ENCODE peak calls at places on chromosome 9, in six cellular contexts. Q, A, G, I, Y and C are unnamed samples.

GRCh38 chr9:133492061-133493021 is 13.4 kb upstream of the SLC2A6 start:
- DNase-seq in Q (peak), A (peak), G (no peak), I (no peak), Y (peak), C (no peak)

GRCh38 chr9:130199605-130200004 is 27.4 kb downstream of the NCS1 start:
- DNase-seq in Q (peak), A (no peak), G (no peak), I (peak), Y (no peak), C (no peak)

GRCh38 chr9:5478214-5478613 is 27.9 kb downstream of the CD274 start:
- DNase-seq in Q (no peak), A (no peak), G (no peak), I (no peak), Y (no peak), C (no peak)

GRCh38 chr9:124222918-124223720 is 34.6 kb upstream of the NEK6 start:
- DNase-seq in Q (peak), A (peak), G (no peak), I (no peak), Y (no peak), C (peak)

GRCh38 chr9:113659039-113659438 is 195.5 kb downstream of the RGS3 start:
- DNase-seq in Q (no peak), A (no peak), G (no peak), I (no peak), Y (no peak), C (no peak)

GRCh38 chr9:125551781-125552180 is 155.2 kb downstream of the MAPKAP1 start:
- DNase-seq in Q (no peak), A (no peak), G (no peak), I (no peak), Y (no peak), C (no peak)

GRCh38 chr9:118711843-118712242 is 657.4 kb downstream of the BRINP1 start:
- DNase-seq in Q (no peak), A (no peak), G (no peak), I (no peak), Y (no peak), C (no peak)

GRCh38 chr9:38682713-38683112 is 37.2 kb downstream of the FAM240B start:
- DNase-seq in Q (peak), A (no peak), G (no peak), I (peak), Y (no peak), C (peak)

GRCh38 chr9:129726322-129727160 is 26.3 kb downstream of the PTGES start:
- DNase-seq in Q (peak), A (peak), G (no peak), I (peak), Y (peak), C (peak)

GRCh38 chr9:76756273-76756650 is 8.0 kb upstream of the PCA3 start:
- DNase-seq in Q (peak), A (peak), G (no peak), I (no peak), Y (peak), C (peak)

GRCh38 chr9:85599540-85600140 is 142.1 kb downstream of the AGTPBP1 start:
- DNase-seq in Q (peak), A (no peak), G (no peak), I (no peak), Y (no peak), C (peak)

GRCh38 chr9:5920860-5921328 is 30.2 kb downstream of the MLANA start:
- DNase-seq in Q (peak), A (no peak), G (no peak), I (no peak), Y (no peak), C (no peak)

GRCh38 chr9:73152445-73152844 is 780 bp downstream of the ANXA1 start:
- DNase-seq in Q (peak), A (no peak), G (no peak), I (no peak), Y (no peak), C (peak)

GRCh38 chr9:93126825-93127368 is 7.2 kb downstream of the NINJ1 start:
- DNase-seq in Q (no peak), A (peak), G (no peak), I (no peak), Y (peak), C (no peak)

GRCh38 chr9:25505644-25506043 is 172.6 kb downstream of the TUSC1 start:
- DNase-seq in Q (no peak), A (no peak), G (no peak), I (no peak), Y (no peak), C (no peak)

GRCh38 chr9:128927731-128928411 is 7.1 kb downstream of the PHYHD1 start:
- DNase-seq in Q (peak), A (no peak), G (no peak), I (peak), Y (peak), C (peak)

GRCh38 chr9:21883642-21884041 is 81.2 kb downstream of the MTAP start:
- DNase-seq in Q (no peak), A (no peak), G (no peak), I (no peak), Y (no peak), C (no peak)

GRCh38 chr9:101463397-101463796 is 27.8 kb upstream of the ALDOB start:
- DNase-seq in Q (peak), A (no peak), G (no peak), I (no peak), Y (no peak), C (peak)

GRCh38 chr9:86126998-86127972 is 27.9 kb upstream of the GOLM1 start:
- DNase-seq in Q (peak), A (peak), G (no peak), I (peak), Y (peak), C (peak)

GRCh38 chr9:35112257-35113020 is 3.2 kb downstream of the ATOSB start:
- DNase-seq in Q (peak), A (peak), G (no peak), I (no peak), Y (no peak), C (peak)

GRCh38 chr9:92943062-92943616 is 4.2 kb upstream of the FGD3 start:
- DNase-seq in Q (no peak), A (no peak), G (no peak), I (no peak), Y (no peak), C (no peak)

GRCh38 chr9:97615439-97616072 is 17.6 kb downstream of the TSTD2 start:
- DNase-seq in Q (peak), A (no peak), G (no peak), I (peak), Y (peak), C (peak)

GRCh38 chr9:79577969-79578723 is 6.4 kb downstream of the TLE4 start:
- DNase-seq in Q (no peak), A (no peak), G (no peak), I (no peak), Y (peak), C (peak)

GRCh38 chr9:121121582-121122087 is 46.9 kb downstream of the CNTRL start:
- DNase-seq in Q (peak), A (peak), G (peak), I (peak), Y (peak), C (peak)
- TF ChIP-seq CTCF in Q (peak), A (peak), G (peak), I (peak), Y (no peak), C (peak)

GRCh38 chr9:95030344-95030743 is 287.2 kb downstream of the FANCC start:
- DNase-seq in Q (no peak), A (no peak), G (no peak), I (no peak), Y (no peak), C (no peak)

GRCh38 chr9:95029720-95030119 is 287.8 kb downstream of the FANCC start:
- DNase-seq in Q (no peak), A (no peak), G (no peak), I (no peak), Y (no peak), C (no peak)

GRCh38 chr9:95031711-95032461 is 285.6 kb downstream of the FANCC start:
- DNase-seq in Q (no peak), A (no peak), G (no peak), I (no peak), Y (no peak), C (no peak)

GRCh38 chr9:95032580-95033298 is 284.8 kb downstream of the FANCC start:
- DNase-seq in Q (no peak), A (no peak), G (no peak), I (no peak), Y (no peak), C (no peak)

GRCh38 chr9:95030920-95031662 is 286.4 kb downstream of the FANCC start:
- DNase-seq in Q (no peak), A (no peak), G (no peak), I (no peak), Y (no peak), C (no peak)
- H3K4me3 ChIP-seq in Q (no peak), A (no peak), G (no peak), I (no peak), Y (no peak), C (no peak)

DNA sequence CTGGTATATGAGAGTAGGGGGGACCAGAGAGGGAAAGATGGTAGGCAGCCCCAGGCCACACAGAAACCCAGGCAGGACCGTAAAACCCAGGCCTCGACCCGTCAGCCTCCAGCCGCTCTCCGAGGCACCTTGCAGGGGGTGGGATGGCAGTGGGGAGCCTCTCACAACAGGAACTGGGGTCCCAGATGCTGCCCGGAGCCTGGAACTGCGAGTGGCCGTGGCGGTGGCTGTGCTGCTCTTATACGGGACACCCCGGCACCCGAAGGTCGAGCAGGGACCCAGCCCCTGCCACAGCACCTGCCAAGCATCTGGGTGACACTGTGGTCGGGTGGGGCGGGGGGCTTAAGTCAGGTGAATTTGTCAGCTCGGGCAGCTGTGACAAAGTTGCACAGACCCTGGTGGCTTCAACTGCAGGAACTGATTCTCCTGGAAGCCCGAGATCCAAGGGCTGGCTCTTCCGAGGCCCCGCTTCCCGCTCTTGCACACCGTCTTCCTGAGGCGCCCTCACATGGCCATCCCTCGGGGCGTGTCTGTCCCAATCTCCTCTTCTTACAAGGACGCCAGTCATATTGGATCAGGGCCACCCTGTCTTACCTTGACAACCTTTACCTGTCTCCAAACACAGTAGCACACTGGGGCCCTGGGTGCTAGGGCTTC is 47.6 kb upstream of the EGFL7 start:
- DNase-seq in Q (no peak), A (peak), G (no peak), I (no peak), Y (no peak), C (no peak)
- TF ChIP-seq CTCF in Q (no peak), A (no peak), G (no peak), I (no peak), Y (no peak), C (no peak)

DNA sequence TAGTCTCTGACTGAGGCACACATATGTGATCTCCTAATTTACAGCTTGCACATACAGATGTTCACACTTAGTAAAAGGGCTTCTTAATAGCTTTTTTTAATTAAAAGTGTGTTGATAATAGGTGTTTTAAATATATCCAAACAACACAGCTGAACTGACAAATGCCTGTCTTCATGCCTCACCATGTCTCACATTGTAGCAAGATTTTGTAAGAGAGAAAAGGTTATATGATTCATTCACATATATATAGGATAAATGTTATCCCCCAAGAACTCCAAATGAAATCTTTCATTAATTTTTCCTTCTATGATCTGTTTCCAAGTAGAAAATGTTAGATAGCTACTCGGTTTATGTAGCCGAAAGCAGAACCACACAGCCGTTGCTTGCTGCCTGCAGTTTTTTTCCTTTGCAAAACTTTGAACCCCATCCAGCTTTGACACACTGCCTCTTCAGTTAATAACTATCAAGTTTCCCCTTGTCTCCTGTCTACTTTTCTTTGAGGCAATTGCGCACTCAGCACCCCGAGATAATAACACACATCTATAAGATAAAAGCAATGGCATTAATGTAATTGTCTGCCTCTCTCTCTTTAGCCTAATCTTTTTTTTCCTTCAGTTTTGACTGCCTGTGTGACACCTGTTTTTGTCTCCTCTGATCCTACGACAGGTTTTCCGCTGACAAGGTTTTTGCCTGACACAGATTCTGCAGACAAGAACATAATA is 299.2 kb downstream of the BNC2 start:
- DNase-seq in Q (no peak), A (no peak), G (no peak), I (no peak), Y (no peak), C (peak)
- H3K4me3 ChIP-seq in Q (no peak), A (no peak), G (no peak), I (no peak), Y (no peak), C (no peak)

GRCh38 chr9:135804588-135805421 is 102.5 kb downstream of the CAMSAP1 start:
- DNase-seq in Q (peak), A (no peak), G (no peak), I (no peak), Y (peak), C (peak)

GRCh38 chr9:135805422-135806022 is 101.8 kb downstream of the CAMSAP1 start:
- DNase-seq in Q (no peak), A (no peak), G (no peak), I (no peak), Y (no peak), C (no peak)

GRCh38 chr9:135801070-135801469 is 99.1 kb downstream of the KCNT1 start:
- DNase-seq in Q (no peak), A (no peak), G (no peak), I (no peak), Y (no peak), C (no peak)

GRCh38 chr9:135802876-135803419 is 101.0 kb downstream of the KCNT1 start:
- DNase-seq in Q (no peak), A (peak), G (no peak), I (no peak), Y (peak), C (no peak)

GRCh38 chr9:135803441-135803840 is 101.5 kb downstream of the KCNT1 start:
- DNase-seq in Q (no peak), A (no peak), G (no peak), I (no peak), Y (no peak), C (no peak)
- TF ChIP-seq CTCF in Q (no peak), A (no peak), G (no peak), I (no peak), Y (no peak), C (no peak)

DNA sequence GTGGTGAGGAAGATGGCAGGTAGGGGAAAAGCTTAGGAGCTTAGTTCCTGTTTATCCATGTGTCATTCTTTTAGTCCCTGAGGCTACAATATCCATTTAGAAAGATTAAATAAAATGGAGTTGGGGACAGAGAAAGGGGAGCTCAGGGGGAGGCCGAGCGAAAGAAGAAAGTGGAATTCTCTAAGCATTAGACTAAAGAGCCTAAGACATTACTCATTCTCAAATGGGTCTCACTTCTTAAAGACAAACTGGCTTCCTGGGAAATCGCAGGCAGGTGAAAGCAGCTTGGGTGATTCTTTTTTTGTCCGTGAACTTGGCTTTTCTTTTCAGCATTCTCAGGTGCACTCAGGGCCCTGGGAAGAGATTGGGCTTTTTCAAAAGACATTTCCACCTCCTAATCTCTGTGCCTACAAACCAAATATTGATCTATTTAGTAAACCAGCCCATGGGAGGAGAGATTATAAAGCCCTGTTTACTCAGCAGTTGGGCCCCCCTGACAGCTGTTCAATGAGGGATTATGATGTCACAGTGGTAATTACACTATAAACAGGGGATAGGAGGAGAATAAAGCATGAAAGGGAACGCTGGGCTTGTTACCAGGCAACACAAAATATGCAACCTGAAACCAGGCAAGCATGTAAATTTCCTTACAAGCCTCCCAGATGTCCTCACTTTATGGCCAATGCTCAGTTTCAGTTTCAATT is 584.0 kb downstream of the ACTL7B start:
- DNase-seq in Q (peak), A (no peak), G (no peak), I (peak), Y (no peak), C (peak)
- H3K4me3 ChIP-seq in Q (peak), A (no peak), G (peak), I (peak), Y (peak), C (peak)

GRCh38 chr9:87725900-87726709 is at the start of gene CTSL:
- DNase-seq in Q (peak), A (peak), G (peak), I (no peak), Y (peak), C (peak)
- TF ChIP-seq CTCF in Q (peak), A (no peak), G (no peak), I (no peak), Y (peak), C (peak)

GRCh38 chr9:111542497-111543254 is 17.7 kb downstream of the ZNF483 start:
- DNase-seq in Q (no peak), A (no peak), G (no peak), I (no peak), Y (no peak), C (no peak)
- H3K4me3 ChIP-seq in Q (no peak), A (no peak), G (no peak), I (no peak), Y (no peak), C (no peak)